ENCODE peak calls at places on chromosomes 16 and 17, in five cellular contexts. One of them, this sample, is unnamed.

GRCh38 chr17:34139996-34140395 is 115.1 kb upstream of the CCL2 start:
- DNase-seq in pancreas: no peak
- DNase-seq in epithelial cell of esophagus: no peak
- DNase-seq in endothelial cell: no peak
- DNase-seq in left lung: no peak
- DNase-seq in this sample: no peak

GRCh38 chr17:82909322-82909904 is 69.6 kb upstream of the ZNF750 start:
- DNase-seq in pancreas: peak; percentile 98
- DNase-seq in epithelial cell of esophagus: no peak
- DNase-seq in endothelial cell: no peak
- DNase-seq in left lung: no peak
- DNase-seq in this sample: no peak

GRCh38 chr17:82647593-82648164 is 565 bp downstream of the WDR45B start:
- DNase-seq in pancreas: peak; percentile 61
- DNase-seq in epithelial cell of esophagus: peak; percentile 36
- DNase-seq in endothelial cell: peak; percentile 51
- DNase-seq in left lung: no peak
- DNase-seq in this sample: no peak

GRCh38 chr17:72715906-72716572 is 376.4 kb downstream of the SLC39A11 start:
- DNase-seq in pancreas: peak; percentile 26
- DNase-seq in epithelial cell of esophagus: peak; percentile 92
- DNase-seq in endothelial cell: no peak
- DNase-seq in left lung: no peak
- DNase-seq in this sample: no peak

GRCh38 chr16:59146140-59146539 is 412.0 kb upstream of the GOT2 start:
- DNase-seq in pancreas: no peak
- DNase-seq in epithelial cell of esophagus: no peak
- DNase-seq in endothelial cell: no peak
- DNase-seq in left lung: no peak
- DNase-seq in this sample: no peak

GRCh38 chr16:495127-495748 is 32.3 kb upstream of the CAPN15 start:
- DNase-seq in pancreas: no peak
- DNase-seq in epithelial cell of esophagus: peak; percentile 59
- DNase-seq in endothelial cell: peak; percentile 61
- DNase-seq in left lung: no peak
- DNase-seq in this sample: no peak

GRCh38 chr16:69482410-69482951 is 58.1 kb downstream of the CYB5B start:
- DNase-seq in pancreas: no peak
- DNase-seq in epithelial cell of esophagus: no peak
- DNase-seq in endothelial cell: peak; percentile 38
- DNase-seq in left lung: no peak
- DNase-seq in this sample: no peak

GRCh38 chr17:225551-225950 is 44.1 kb upstream of the DOC2B start:
- DNase-seq in pancreas: no peak
- DNase-seq in epithelial cell of esophagus: no peak
- DNase-seq in endothelial cell: no peak
- DNase-seq in left lung: peak; percentile 14
- DNase-seq in this sample: peak; percentile 9

GRCh38 chr16:86565644-86566511 is 751 bp upstream of the FOXC2 start:
- DNase-seq in pancreas: no peak
- DNase-seq in epithelial cell of esophagus: no peak
- DNase-seq in endothelial cell: peak; percentile 15
- DNase-seq in left lung: no peak
- DNase-seq in this sample: no peak

GRCh38 chr17:3557768-3558583 is at the start of gene TRPV3:
- DNase-seq in pancreas: peak; percentile 95
- DNase-seq in epithelial cell of esophagus: peak; percentile 97
- DNase-seq in endothelial cell: no peak
- DNase-seq in left lung: peak; percentile 64
- DNase-seq in this sample: no peak

GRCh38 chr17:43588121-43588520 is 42.0 kb upstream of the ETV4 start:
- DNase-seq in pancreas: no peak
- DNase-seq in epithelial cell of esophagus: no peak
- DNase-seq in endothelial cell: no peak
- DNase-seq in left lung: no peak
- DNase-seq in this sample: no peak

GRCh38 chr16:2715519-2715918 is 4.5 kb downstream of the PRSS27 start:
- DNase-seq in pancreas: peak; percentile 61
- DNase-seq in epithelial cell of esophagus: peak; percentile 54
- DNase-seq in endothelial cell: peak; percentile 79
- DNase-seq in left lung: peak; percentile 58
- DNase-seq in this sample: peak; percentile 70

GRCh38 chr17:55038291-55038690 is 69.7 kb downstream of the STXBP4 start:
- DNase-seq in pancreas: no peak
- DNase-seq in epithelial cell of esophagus: no peak
- DNase-seq in endothelial cell: no peak
- DNase-seq in left lung: no peak
- DNase-seq in this sample: no peak

GRCh38 chr16:19588661-19589060 is 33.2 kb downstream of the VPS35L start:
- DNase-seq in pancreas: no peak
- DNase-seq in epithelial cell of esophagus: no peak
- DNase-seq in endothelial cell: no peak
- DNase-seq in left lung: no peak
- DNase-seq in this sample: no peak

GRCh38 chr17:778096-778495 is 4.0 kb downstream of the GLOD4 start:
- DNase-seq in pancreas: no peak
- DNase-seq in epithelial cell of esophagus: no peak
- DNase-seq in endothelial cell: no peak
- DNase-seq in left lung: no peak
- DNase-seq in this sample: no peak

GRCh38 chr16:54067317-54068065 is 219.1 kb downstream of the IRX3 start:
- DNase-seq in pancreas: no peak
- DNase-seq in epithelial cell of esophagus: no peak
- DNase-seq in endothelial cell: no peak
- DNase-seq in left lung: no peak
- DNase-seq in this sample: no peak

GRCh38 chr17:31461227-31461810 is 69.8 kb downstream of the RAB11FIP4 start:
- DNase-seq in pancreas: no peak
- DNase-seq in epithelial cell of esophagus: no peak
- DNase-seq in endothelial cell: no peak
- DNase-seq in left lung: no peak
- DNase-seq in this sample: no peak

GRCh38 chr17:19940722-19941464 is 36.7 kb downstream of the AKAP10 start:
- DNase-seq in pancreas: no peak
- DNase-seq in epithelial cell of esophagus: peak; percentile 32
- DNase-seq in endothelial cell: no peak
- DNase-seq in left lung: no peak
- DNase-seq in this sample: no peak

GRCh38 chr17:8072727-8073461 is 14.6 kb downstream of the ALOX12B start:
- DNase-seq in pancreas: no peak
- DNase-seq in epithelial cell of esophagus: no peak
- DNase-seq in endothelial cell: peak; percentile 41
- DNase-seq in left lung: no peak
- DNase-seq in this sample: no peak

GRCh38 chr16:180101-180920 is at the start of gene HBQ1:
- DNase-seq in pancreas: no peak
- DNase-seq in epithelial cell of esophagus: peak; percentile 33
- DNase-seq in endothelial cell: peak; percentile 85
- DNase-seq in left lung: no peak
- DNase-seq in this sample: no peak

GRCh38 chr16:19831678-19832077 is 53.0 kb downstream of the GPRC5B start:
- DNase-seq in pancreas: no peak
- DNase-seq in epithelial cell of esophagus: peak; percentile 44
- DNase-seq in endothelial cell: no peak
- DNase-seq in left lung: no peak
- DNase-seq in this sample: no peak

GRCh38 chr17:28725166-28725659 is 820 bp downstream of the TLCD1 start:
- DNase-seq in pancreas: peak; percentile 34
- DNase-seq in epithelial cell of esophagus: peak; percentile 61
- DNase-seq in endothelial cell: no peak
- DNase-seq in left lung: no peak
- DNase-seq in this sample: no peak
- TF ChIP-seq CTCF in pancreas: no peak
- TF ChIP-seq CTCF in epithelial cell of esophagus: peak; percentile 17
- TF ChIP-seq CTCF in endothelial cell: no peak
- TF ChIP-seq CTCF in left lung: no peak
- TF ChIP-seq CTCF in this sample: no peak

DNA sequence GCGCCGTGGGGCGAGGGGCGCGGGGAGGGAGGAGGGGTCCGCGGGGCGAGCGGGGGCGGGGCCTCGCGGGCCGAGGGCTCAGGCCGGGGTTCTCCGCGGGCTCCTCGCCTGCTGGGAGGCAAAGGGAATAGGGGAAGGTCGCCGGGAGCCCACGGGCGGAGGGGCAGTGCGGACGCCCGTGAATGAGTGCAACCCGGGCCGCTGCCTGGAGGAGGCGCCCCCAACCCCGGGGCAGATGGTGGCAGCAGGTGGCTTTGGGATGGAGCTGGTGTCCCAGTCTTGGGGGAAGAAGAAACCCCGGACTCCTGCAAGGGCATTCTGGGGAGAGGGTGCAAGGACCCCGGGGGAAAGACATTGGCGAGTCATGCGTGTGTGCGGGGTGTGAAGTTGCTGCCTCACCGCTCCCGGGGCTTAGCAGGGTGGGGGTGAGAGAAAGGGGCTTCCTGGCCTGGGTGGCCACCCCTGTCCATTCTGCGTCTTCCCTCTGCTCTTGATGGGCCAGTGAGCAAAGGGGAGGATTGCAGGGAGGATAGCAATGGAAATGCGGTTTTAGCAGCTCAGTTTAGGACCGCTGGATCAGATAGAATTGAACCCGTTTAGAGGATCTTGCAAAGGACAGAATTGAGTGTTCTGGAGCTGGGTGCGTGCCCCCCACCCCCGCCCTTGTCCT is 508 bp downstream of the KIAA0513 start:
- DNase-seq in pancreas: no peak
- DNase-seq in epithelial cell of esophagus: no peak
- DNase-seq in endothelial cell: no peak
- DNase-seq in left lung: no peak
- DNase-seq in this sample: no peak
- TF ChIP-seq CTCF in pancreas: no peak
- TF ChIP-seq CTCF in epithelial cell of esophagus: peak; percentile 9
- TF ChIP-seq CTCF in endothelial cell: no peak
- TF ChIP-seq CTCF in left lung: no peak
- TF ChIP-seq CTCF in this sample: peak; percentile 55

GRCh38 chr17:67947325-67947813 is 48.9 kb downstream of the C17orf58 start:
- DNase-seq in pancreas: no peak
- DNase-seq in epithelial cell of esophagus: no peak
- DNase-seq in endothelial cell: no peak
- DNase-seq in left lung: no peak
- DNase-seq in this sample: no peak

GRCh38 chr17:67944035-67944434 is 52.2 kb downstream of the C17orf58 start:
- DNase-seq in pancreas: no peak
- DNase-seq in epithelial cell of esophagus: no peak
- DNase-seq in endothelial cell: no peak
- DNase-seq in left lung: no peak
- DNase-seq in this sample: no peak

DNA sequence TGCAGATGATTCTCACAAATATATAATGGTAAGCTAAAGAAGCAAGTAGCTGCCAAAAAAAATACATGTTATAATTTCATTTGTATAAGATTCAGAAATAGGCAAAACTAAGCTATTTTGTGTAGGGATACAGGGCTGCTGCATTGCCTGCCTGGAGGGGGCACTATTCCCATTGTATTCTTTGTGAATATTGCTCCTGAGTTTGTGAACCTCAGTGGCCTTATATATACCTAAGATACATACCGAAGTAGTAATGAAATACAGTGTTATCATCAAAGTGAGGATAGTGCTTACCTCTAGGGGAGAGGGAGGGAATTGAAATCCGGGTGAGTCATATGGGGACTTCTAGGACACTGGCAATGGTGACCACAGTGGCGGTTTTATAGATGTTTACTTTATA is 53.5 kb downstream of the C17orf58 start:
- DNase-seq in pancreas: no peak
- DNase-seq in epithelial cell of esophagus: peak; percentile 4
- DNase-seq in endothelial cell: peak; percentile 18
- DNase-seq in left lung: no peak
- DNase-seq in this sample: no peak
- TF ChIP-seq CTCF in pancreas: no peak
- TF ChIP-seq CTCF in epithelial cell of esophagus: peak; percentile 46
- TF ChIP-seq CTCF in endothelial cell: peak; percentile 41
- TF ChIP-seq CTCF in left lung: peak; percentile 24
- TF ChIP-seq CTCF in this sample: peak; percentile 31

DNA sequence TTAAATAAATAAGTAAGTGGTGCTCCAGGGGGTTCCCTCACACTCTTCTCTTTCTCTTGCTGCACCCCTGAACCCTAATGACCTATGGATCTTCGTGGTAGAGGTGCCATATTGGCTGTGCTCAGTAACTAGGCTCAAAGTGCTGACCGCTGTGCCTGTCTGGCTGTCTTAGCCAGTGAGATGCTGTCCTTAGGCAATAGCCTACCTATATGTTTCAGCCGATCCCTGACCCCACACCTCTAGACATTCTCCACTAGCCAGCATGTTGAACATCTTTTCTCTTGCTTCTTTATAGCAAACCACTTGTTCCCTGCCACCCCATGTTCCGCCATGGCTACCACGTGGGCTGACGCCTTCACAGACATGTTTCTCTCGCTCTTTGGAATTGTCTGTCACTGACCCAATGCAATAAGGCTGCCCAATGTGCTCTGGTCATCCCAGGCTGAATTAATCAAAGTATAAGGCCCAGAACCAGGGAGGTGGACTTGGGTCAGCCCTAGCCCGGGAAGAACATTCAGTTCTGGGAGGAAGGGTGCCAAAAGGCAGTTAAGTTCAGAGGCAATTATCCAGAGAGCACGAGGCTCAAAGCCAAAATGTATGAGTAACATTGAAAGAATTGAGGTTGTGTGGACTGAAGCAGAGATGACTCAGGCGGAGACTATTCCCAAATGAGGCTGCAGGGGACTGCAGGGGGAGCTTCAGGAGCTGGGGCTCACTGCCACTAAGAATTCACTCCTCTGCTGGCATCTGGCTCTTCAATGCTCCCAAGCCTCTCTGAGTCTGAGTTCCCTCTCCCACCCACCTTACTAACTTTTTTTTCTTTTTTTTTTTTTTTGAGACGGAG is 28.7 kb upstream of the TNRC6A start:
- DNase-seq in pancreas: peak; percentile 72
- DNase-seq in epithelial cell of esophagus: peak; percentile 91
- DNase-seq in endothelial cell: no peak
- DNase-seq in left lung: peak; percentile 68
- DNase-seq in this sample: no peak
- TF ChIP-seq CTCF in pancreas: no peak
- TF ChIP-seq CTCF in epithelial cell of esophagus: peak; percentile 47
- TF ChIP-seq CTCF in endothelial cell: no peak
- TF ChIP-seq CTCF in left lung: no peak
- TF ChIP-seq CTCF in this sample: no peak

DNA sequence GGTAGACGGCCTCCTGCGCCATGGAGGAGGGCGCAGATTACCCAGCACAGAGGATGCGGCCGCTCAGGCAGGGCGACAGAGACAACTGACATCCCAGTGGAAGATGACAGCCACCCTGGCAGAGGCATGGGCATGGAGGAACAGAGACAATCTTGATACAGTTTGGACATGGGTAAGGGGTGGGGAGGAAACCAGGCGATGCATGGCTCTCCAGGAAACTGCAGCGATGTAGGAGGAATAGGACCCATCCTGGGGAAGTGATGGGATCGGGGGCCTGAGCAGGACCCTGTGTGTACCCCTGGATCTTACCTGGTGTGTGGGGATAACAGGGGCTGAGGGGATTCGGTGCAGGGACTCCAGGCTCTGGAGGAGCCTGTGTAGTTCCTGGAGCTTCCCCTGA is 4.6 kb downstream of the OSBPL7 start:
- DNase-seq in pancreas: no peak
- DNase-seq in epithelial cell of esophagus: no peak
- DNase-seq in endothelial cell: no peak
- DNase-seq in left lung: no peak
- DNase-seq in this sample: no peak
- TF ChIP-seq CTCF in pancreas: no peak
- TF ChIP-seq CTCF in epithelial cell of esophagus: no peak
- TF ChIP-seq CTCF in endothelial cell: no peak
- TF ChIP-seq CTCF in left lung: no peak
- TF ChIP-seq CTCF in this sample: no peak

This sample was measured in CD14-positive monocyte.